ENCODE peak calls at places on chromosomes 11 and 22, in ten cellular contexts. One of them, this sample, is unnamed.

GRCh38 chr11:104254347-104254746 is 90.4 kb upstream of the PDGFD start:
- DNase-seq in lung: no peak
- DNase-seq in aorta: no peak
- DNase-seq in stomach: peak; percentile 34
- DNase-seq in CD8-positive, alpha-beta memory T cell: peak; percentile 0
- DNase-seq in HCT116: peak; percentile 46
- DNase-seq in CD4-positive, alpha-beta memory T cell: no peak
- DNase-seq in fibroblast of lung: peak; percentile 49
- DNase-seq in thoracic aorta: no peak
- DNase-seq in CD8-positive, alpha-beta T cell: no peak
- DNase-seq in this sample: peak; percentile 3

GRCh38 chr11:63763506-63764200 is 4.9 kb downstream of the ZFTA start:
- DNase-seq in lung: no peak
- DNase-seq in aorta: peak; percentile 77
- DNase-seq in stomach: no peak
- DNase-seq in CD8-positive, alpha-beta memory T cell: no peak
- DNase-seq in HCT116: no peak
- DNase-seq in CD4-positive, alpha-beta memory T cell: no peak
- DNase-seq in fibroblast of lung: no peak
- DNase-seq in thoracic aorta: no peak
- DNase-seq in CD8-positive, alpha-beta T cell: no peak
- DNase-seq in this sample: no peak

GRCh38 chr22:19234126-19234896 is 55.8 kb upstream of the SLC25A1 start:
- DNase-seq in lung: no peak
- DNase-seq in aorta: no peak
- DNase-seq in stomach: no peak
- DNase-seq in CD8-positive, alpha-beta memory T cell: no peak
- DNase-seq in HCT116: no peak
- DNase-seq in CD4-positive, alpha-beta memory T cell: no peak
- DNase-seq in fibroblast of lung: no peak
- DNase-seq in thoracic aorta: no peak
- DNase-seq in CD8-positive, alpha-beta T cell: no peak
- DNase-seq in this sample: no peak

GRCh38 chr11:64767344-64768299 is 7.8 kb upstream of the PYGM start:
- DNase-seq in lung: peak; percentile 71
- DNase-seq in aorta: peak; percentile 89
- DNase-seq in stomach: peak; percentile 73
- DNase-seq in CD8-positive, alpha-beta memory T cell: peak; percentile 79
- DNase-seq in HCT116: peak; percentile 45
- DNase-seq in CD4-positive, alpha-beta memory T cell: peak; percentile 81
- DNase-seq in fibroblast of lung: peak; percentile 54
- DNase-seq in thoracic aorta: peak; percentile 44
- DNase-seq in CD8-positive, alpha-beta T cell: peak; percentile 90
- DNase-seq in this sample: peak; percentile 52

GRCh38 chr22:19042285-19043110 is 79.7 kb downstream of the DGCR2 start:
- DNase-seq in lung: no peak
- DNase-seq in aorta: peak; percentile 62
- DNase-seq in stomach: no peak
- DNase-seq in CD8-positive, alpha-beta memory T cell: no peak
- DNase-seq in HCT116: no peak
- DNase-seq in CD4-positive, alpha-beta memory T cell: no peak
- DNase-seq in fibroblast of lung: no peak
- DNase-seq in thoracic aorta: no peak
- DNase-seq in CD8-positive, alpha-beta T cell: no peak
- DNase-seq in this sample: no peak

GRCh38 chr11:129375731-129376657 is at the start of gene BARX2:
- DNase-seq in lung: peak; percentile 55
- DNase-seq in aorta: no peak
- DNase-seq in stomach: peak; percentile 82
- DNase-seq in CD8-positive, alpha-beta memory T cell: no peak
- DNase-seq in HCT116: peak; percentile 26
- DNase-seq in CD4-positive, alpha-beta memory T cell: no peak
- DNase-seq in fibroblast of lung: peak; percentile 66
- DNase-seq in thoracic aorta: no peak
- DNase-seq in CD8-positive, alpha-beta T cell: no peak
- DNase-seq in this sample: peak; percentile 73

GRCh38 chr22:24304067-24304675 is 33.5 kb downstream of the SPECC1L start:
- DNase-seq in lung: no peak
- DNase-seq in aorta: no peak
- DNase-seq in stomach: no peak
- DNase-seq in CD8-positive, alpha-beta memory T cell: no peak
- DNase-seq in HCT116: no peak
- DNase-seq in CD4-positive, alpha-beta memory T cell: no peak
- DNase-seq in fibroblast of lung: no peak
- DNase-seq in thoracic aorta: no peak
- DNase-seq in CD8-positive, alpha-beta T cell: no peak
- DNase-seq in this sample: no peak

GRCh38 chr11:110297082-110297725 is 790 bp upstream of the RDX start:
- DNase-seq in lung: no peak
- DNase-seq in aorta: no peak
- DNase-seq in stomach: no peak
- DNase-seq in CD8-positive, alpha-beta memory T cell: no peak
- DNase-seq in HCT116: no peak
- DNase-seq in CD4-positive, alpha-beta memory T cell: no peak
- DNase-seq in fibroblast of lung: peak; percentile 40
- DNase-seq in thoracic aorta: no peak
- DNase-seq in CD8-positive, alpha-beta T cell: no peak
- DNase-seq in this sample: peak; percentile 58

GRCh38 chr11:27061078-27061477 is 20.5 kb downstream of the BBOX1 start:
- DNase-seq in lung: no peak
- DNase-seq in aorta: no peak
- DNase-seq in stomach: no peak
- DNase-seq in CD8-positive, alpha-beta memory T cell: no peak
- DNase-seq in HCT116: no peak
- DNase-seq in CD4-positive, alpha-beta memory T cell: no peak
- DNase-seq in fibroblast of lung: no peak
- DNase-seq in thoracic aorta: no peak
- DNase-seq in CD8-positive, alpha-beta T cell: no peak
- DNase-seq in this sample: no peak

GRCh38 chr11:105870521-105871113 is 151.4 kb downstream of the MSANTD4 start:
- DNase-seq in lung: no peak
- DNase-seq in aorta: no peak
- DNase-seq in stomach: no peak
- DNase-seq in CD8-positive, alpha-beta memory T cell: no peak
- DNase-seq in HCT116: no peak
- DNase-seq in CD4-positive, alpha-beta memory T cell: no peak
- DNase-seq in fibroblast of lung: no peak
- DNase-seq in thoracic aorta: no peak
- DNase-seq in CD8-positive, alpha-beta T cell: no peak
- DNase-seq in this sample: no peak

GRCh38 chr22:30245985-30246901 is at the start of gene LIF:
- DNase-seq in lung: no peak
- DNase-seq in aorta: no peak
- DNase-seq in stomach: no peak
- DNase-seq in CD8-positive, alpha-beta memory T cell: peak; percentile 31
- DNase-seq in HCT116: no peak
- DNase-seq in CD4-positive, alpha-beta memory T cell: peak; percentile 57
- DNase-seq in fibroblast of lung: peak; percentile 82
- DNase-seq in thoracic aorta: no peak
- DNase-seq in CD8-positive, alpha-beta T cell: peak; percentile 63
- DNase-seq in this sample: no peak

GRCh38 chr11:70780246-70780535 is 381.9 kb downstream of the CTTN start:
- DNase-seq in lung: no peak
- DNase-seq in aorta: no peak
- DNase-seq in stomach: no peak
- DNase-seq in CD8-positive, alpha-beta memory T cell: no peak
- DNase-seq in HCT116: no peak
- DNase-seq in CD4-positive, alpha-beta memory T cell: no peak
- DNase-seq in fibroblast of lung: no peak
- DNase-seq in thoracic aorta: no peak
- DNase-seq in CD8-positive, alpha-beta T cell: no peak
- DNase-seq in this sample: no peak

GRCh38 chr11:70783356-70783755 is 385.0 kb downstream of the CTTN start:
- DNase-seq in lung: no peak
- DNase-seq in aorta: peak; percentile 39
- DNase-seq in stomach: no peak
- DNase-seq in CD8-positive, alpha-beta memory T cell: no peak
- DNase-seq in HCT116: no peak
- DNase-seq in CD4-positive, alpha-beta memory T cell: no peak
- DNase-seq in fibroblast of lung: no peak
- DNase-seq in thoracic aorta: no peak
- DNase-seq in CD8-positive, alpha-beta T cell: no peak
- DNase-seq in this sample: no peak

GRCh38 chr11:70779433-70780245 is 381.3 kb downstream of the CTTN start:
- DNase-seq in lung: no peak
- DNase-seq in aorta: peak; percentile 57
- DNase-seq in stomach: no peak
- DNase-seq in CD8-positive, alpha-beta memory T cell: no peak
- DNase-seq in HCT116: no peak
- DNase-seq in CD4-positive, alpha-beta memory T cell: no peak
- DNase-seq in fibroblast of lung: no peak
- DNase-seq in thoracic aorta: no peak
- DNase-seq in CD8-positive, alpha-beta T cell: no peak
- DNase-seq in this sample: no peak

GRCh38 chr11:70783821-70784220 is 385.5 kb downstream of the CTTN start:
- DNase-seq in lung: no peak
- DNase-seq in aorta: peak; percentile 59
- DNase-seq in stomach: no peak
- DNase-seq in CD8-positive, alpha-beta memory T cell: no peak
- DNase-seq in HCT116: no peak
- DNase-seq in CD4-positive, alpha-beta memory T cell: no peak
- DNase-seq in fibroblast of lung: no peak
- DNase-seq in thoracic aorta: no peak
- DNase-seq in CD8-positive, alpha-beta T cell: no peak
- DNase-seq in this sample: no peak

GRCh38 chr11:70782401-70782913 is 384.1 kb downstream of the CTTN start:
- DNase-seq in lung: no peak
- DNase-seq in aorta: peak; percentile 52
- DNase-seq in stomach: no peak
- DNase-seq in CD8-positive, alpha-beta memory T cell: no peak
- DNase-seq in HCT116: no peak
- DNase-seq in CD4-positive, alpha-beta memory T cell: no peak
- DNase-seq in fibroblast of lung: no peak
- DNase-seq in thoracic aorta: no peak
- DNase-seq in CD8-positive, alpha-beta T cell: no peak
- DNase-seq in this sample: no peak
- H3K9me3 ChIP-seq in lung: no peaks in the 10 kb centered on the region
- H3K9me3 ChIP-seq in aorta: no peaks in the 10 kb centered on the region
- H3K9me3 ChIP-seq in stomach: no peaks in the 10 kb centered on the region
- H3K9me3 ChIP-seq in CD8-positive, alpha-beta memory T cell: no peaks in the 10 kb centered on the region
- H3K9me3 ChIP-seq in HCT116: no peaks in the 10 kb centered on the region
- H3K9me3 ChIP-seq in CD4-positive, alpha-beta memory T cell: no peaks in the 10 kb centered on the region
- H3K9me3 ChIP-seq in fibroblast of lung: no peaks in the 10 kb centered on the region
- H3K9me3 ChIP-seq in thoracic aorta: no peaks in the 10 kb centered on the region
- H3K9me3 ChIP-seq in CD8-positive, alpha-beta T cell: no peaks in the 10 kb centered on the region
- H3K9me3 ChIP-seq in this sample: no peaks in the 10 kb centered on the region

DNA sequence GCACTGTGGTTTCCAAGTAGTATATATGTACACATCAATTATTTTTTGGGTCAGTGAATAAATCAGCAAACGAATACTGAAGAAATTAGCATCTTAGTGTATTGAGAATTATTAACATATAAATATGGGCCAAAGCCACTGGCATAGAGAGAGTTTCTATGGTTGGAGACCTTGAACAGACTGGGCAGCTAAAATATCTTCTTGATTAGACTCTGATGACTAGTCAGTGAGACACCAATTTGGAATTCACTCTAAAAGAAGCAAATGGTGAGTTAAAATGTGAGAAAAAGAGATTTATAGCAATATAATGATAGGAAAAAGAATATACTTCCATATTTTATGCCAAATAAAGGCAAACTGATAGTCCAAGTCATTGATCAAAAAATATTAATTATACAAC is 731.0 kb upstream of the LUZP2 start:
- DNase-seq in lung: no peak
- DNase-seq in aorta: no peak
- DNase-seq in stomach: no peak
- DNase-seq in CD8-positive, alpha-beta memory T cell: no peak
- DNase-seq in HCT116: no peak
- DNase-seq in CD4-positive, alpha-beta memory T cell: no peak
- DNase-seq in fibroblast of lung: peak; percentile 78
- DNase-seq in thoracic aorta: no peak
- DNase-seq in CD8-positive, alpha-beta T cell: no peak
- DNase-seq in this sample: no peak
- H3K9me3 ChIP-seq in lung: no peaks in the 10 kb centered on the region
- H3K9me3 ChIP-seq in aorta: no peaks in the 10 kb centered on the region
- H3K9me3 ChIP-seq in stomach: no peaks in the 10 kb centered on the region
- H3K9me3 ChIP-seq in CD8-positive, alpha-beta memory T cell: no peaks in the 10 kb centered on the region
- H3K9me3 ChIP-seq in HCT116: peaks cover 13% of the 10 kb centered on the region
- H3K9me3 ChIP-seq in CD4-positive, alpha-beta memory T cell: no peaks in the 10 kb centered on the region
- H3K9me3 ChIP-seq in fibroblast of lung: no peaks in the 10 kb centered on the region
- H3K9me3 ChIP-seq in thoracic aorta: no peaks in the 10 kb centered on the region
- H3K9me3 ChIP-seq in CD8-positive, alpha-beta T cell: no peaks in the 10 kb centered on the region
- H3K9me3 ChIP-seq in this sample: peaks cover 4% of the 10 kb centered on the region

GRCh38 chr22:49687786-49688515 is 139.7 kb downstream of the BRD1 start:
- DNase-seq in lung: no peak
- DNase-seq in aorta: no peak
- DNase-seq in stomach: no peak
- DNase-seq in CD8-positive, alpha-beta memory T cell: no peak
- DNase-seq in HCT116: no peak
- DNase-seq in CD4-positive, alpha-beta memory T cell: no peak
- DNase-seq in fibroblast of lung: no peak
- DNase-seq in thoracic aorta: no peak
- DNase-seq in CD8-positive, alpha-beta T cell: peak; percentile 41
- DNase-seq in this sample: no peak

GRCh38 chr22:49688516-49689254 is 139.0 kb downstream of the BRD1 start:
- DNase-seq in lung: no peak
- DNase-seq in aorta: no peak
- DNase-seq in stomach: no peak
- DNase-seq in CD8-positive, alpha-beta memory T cell: no peak
- DNase-seq in HCT116: no peak
- DNase-seq in CD4-positive, alpha-beta memory T cell: no peak
- DNase-seq in fibroblast of lung: no peak
- DNase-seq in thoracic aorta: no peak
- DNase-seq in CD8-positive, alpha-beta T cell: no peak
- DNase-seq in this sample: no peak

GRCh38 chr22:49690454-49690853 is 137.2 kb downstream of the BRD1 start:
- DNase-seq in lung: no peak
- DNase-seq in aorta: no peak
- DNase-seq in stomach: no peak
- DNase-seq in CD8-positive, alpha-beta memory T cell: no peak
- DNase-seq in HCT116: no peak
- DNase-seq in CD4-positive, alpha-beta memory T cell: no peak
- DNase-seq in fibroblast of lung: no peak
- DNase-seq in thoracic aorta: no peak
- DNase-seq in CD8-positive, alpha-beta T cell: peak; percentile 39
- DNase-seq in this sample: no peak

GRCh38 chr22:49689858-49690257 is 137.8 kb downstream of the BRD1 start:
- DNase-seq in lung: no peak
- DNase-seq in aorta: no peak
- DNase-seq in stomach: no peak
- DNase-seq in CD8-positive, alpha-beta memory T cell: no peak
- DNase-seq in HCT116: no peak
- DNase-seq in CD4-positive, alpha-beta memory T cell: no peak
- DNase-seq in fibroblast of lung: no peak
- DNase-seq in thoracic aorta: no peak
- DNase-seq in CD8-positive, alpha-beta T cell: no peak
- DNase-seq in this sample: no peak

GRCh38 chr22:49689255-49689770 is 138.4 kb downstream of the BRD1 start:
- DNase-seq in lung: no peak
- DNase-seq in aorta: no peak
- DNase-seq in stomach: no peak
- DNase-seq in CD8-positive, alpha-beta memory T cell: no peak
- DNase-seq in HCT116: no peak
- DNase-seq in CD4-positive, alpha-beta memory T cell: no peak
- DNase-seq in fibroblast of lung: no peak
- DNase-seq in thoracic aorta: no peak
- DNase-seq in CD8-positive, alpha-beta T cell: no peak
- DNase-seq in this sample: no peak
- H3K9me3 ChIP-seq in lung: peaks cover 10% of the 10 kb centered on the region
- H3K9me3 ChIP-seq in aorta: peaks cover 2% of the 10 kb centered on the region
- H3K9me3 ChIP-seq in stomach: no peaks in the 10 kb centered on the region
- H3K9me3 ChIP-seq in CD8-positive, alpha-beta memory T cell: no peaks in the 10 kb centered on the region
- H3K9me3 ChIP-seq in HCT116: no peaks in the 10 kb centered on the region
- H3K9me3 ChIP-seq in CD4-positive, alpha-beta memory T cell: no peaks in the 10 kb centered on the region
- H3K9me3 ChIP-seq in fibroblast of lung: no peaks in the 10 kb centered on the region
- H3K9me3 ChIP-seq in thoracic aorta: no peaks in the 10 kb centered on the region
- H3K9me3 ChIP-seq in CD8-positive, alpha-beta T cell: no peaks in the 10 kb centered on the region
- H3K9me3 ChIP-seq in this sample: peaks cover 4% of the 10 kb centered on the region

GRCh38 chr11:17371614-17372013 is 16.8 kb downstream of the KCNJ11 start:
- DNase-seq in lung: no peak
- DNase-seq in aorta: no peak
- DNase-seq in stomach: no peak
- DNase-seq in CD8-positive, alpha-beta memory T cell: no peak
- DNase-seq in HCT116: peak; percentile 61
- DNase-seq in CD4-positive, alpha-beta memory T cell: no peak
- DNase-seq in fibroblast of lung: peak; percentile 60
- DNase-seq in thoracic aorta: no peak
- DNase-seq in CD8-positive, alpha-beta T cell: no peak
- DNase-seq in this sample: peak; percentile 15
- H3K9me3 ChIP-seq in lung: peaks cover 49% of the 10 kb centered on the region
- H3K9me3 ChIP-seq in aorta: peaks cover 30% of the 10 kb centered on the region
- H3K9me3 ChIP-seq in stomach: peaks cover 24% of the 10 kb centered on the region
- H3K9me3 ChIP-seq in CD8-positive, alpha-beta memory T cell: peaks cover 23% of the 10 kb centered on the region
- H3K9me3 ChIP-seq in HCT116: peaks cover 23% of the 10 kb centered on the region
- H3K9me3 ChIP-seq in CD4-positive, alpha-beta memory T cell: peaks cover 26% of the 10 kb centered on the region
- H3K9me3 ChIP-seq in fibroblast of lung: peaks cover 9% of the 10 kb centered on the region
- H3K9me3 ChIP-seq in thoracic aorta: peaks cover 38% of the 10 kb centered on the region
- H3K9me3 ChIP-seq in CD8-positive, alpha-beta T cell: peaks cover 20% of the 10 kb centered on the region
- H3K9me3 ChIP-seq in this sample: peaks cover 35% of the 10 kb centered on the region

This sample was measured in PC-9.